ENCODE peak calls at places on chromosomes 4 and X, in nine cellular contexts. Z is MV-4-11; D is ELF-1; R is activated naive CD8-positive, alpha-beta T cell treated with anti-CD3 and anti-CD28 coated beads for 36 hours; S is CD4-positive, CD25-positive, alpha-beta regulatory T cell; Y is activated T-helper 1 cell treated with Interleukin-2 at 50 U/mL for 16 hours; E is psoas muscle; W is stimulated activated CD4-positive, alpha-beta T cell treated with anti-CD3 and anti-CD28 coated beads, TNF-alpha, amount 100 ng/mL, for 24 hours; L is bronchial epithelial cell. U is an unnamed sample.
A peak's percentile ranks its signal among the peaks of the same experiment; 100 is the strongest.

GRCh38 chrX:137195991-137196390 is 162.2 kb upstream of the GPR101 start:
- DNase-seq in Z (no peak), D (no peak), R (no peak), S (no peak), Y (no peak), E (no peak), W (no peak), L (peak; percentile 61), U (no peak)

GRCh38 chr4:98474408-98474844 is 184.0 kb downstream of the TSPAN5 start:
- DNase-seq in Z (peak; percentile 64), D (no peak), R (no peak), S (no peak), Y (no peak), E (no peak), W (no peak), L (peak; percentile 87), U (peak; percentile 48)

GRCh38 chr4:960140-960735 is 13.1 kb downstream of the DGKQ start:
- DNase-seq in Z (no peak), D (no peak), R (no peak), S (no peak), Y (no peak), E (no peak), W (no peak), L (no peak), U (no peak)

GRCh38 chr4:26985836-26986235 is 125.2 kb downstream of the STIM2 start:
- DNase-seq in Z (peak; percentile 69), D (no peak), R (peak; percentile 36), S (peak; percentile 4), Y (no peak), E (no peak), W (no peak), L (no peak), U (peak; percentile 59)

GRCh38 chr4:182023469-182023868 is 219.7 kb upstream of the TENM3 start:
- DNase-seq in Z (no peak), D (no peak), R (no peak), S (no peak), Y (no peak), E (no peak), W (no peak), L (no peak), U (no peak)

GRCh38 chr4:123127218-123127617 is 204.8 kb upstream of the NUDT6 start:
- DNase-seq in Z (no peak), D (no peak), R (no peak), S (no peak), Y (no peak), E (no peak), W (no peak), L (peak; percentile 42), U (peak; percentile 65)

GRCh38 chrX:140916891-140917290 is 85.5 kb upstream of the SPANXB1 start:
- DNase-seq in Z (no peak), D (no peak), R (no peak), S (no peak), Y (no peak), E (no peak), W (no peak), L (no peak), U (no peak)

GRCh38 chr4:82138376-82138775 is 235.4 kb downstream of the HNRNPD start:
- DNase-seq in Z (no peak), D (no peak), R (peak; percentile 13), S (no peak), Y (no peak), E (no peak), W (no peak), L (peak; percentile 17), U (no peak)

GRCh38 chr4:15182600-15183222 is 180.4 kb downstream of the CPEB2 start:
- DNase-seq in Z (no peak), D (no peak), R (peak; percentile 17), S (no peak), Y (no peak), E (no peak), W (peak; percentile 9), L (peak; percentile 72), U (peak; percentile 5)

GRCh38 chrX:120301960-120302359 is 9.3 kb downstream of the TMEM255A start:
- DNase-seq in Z (no peak), D (no peak), R (no peak), S (no peak), Y (no peak), E (no peak), W (no peak), L (no peak), U (no peak)

GRCh38 chr4:87492617-87493016 is 36.6 kb downstream of the SPARCL1 start:
- DNase-seq in Z (no peak), D (no peak), R (no peak), S (no peak), Y (no peak), E (no peak), W (no peak), L (no peak), U (no peak)

GRCh38 chrX:99795495-99795894 is 614.6 kb downstream of the PCDH19 start:
- DNase-seq in Z (no peak), D (no peak), R (no peak), S (no peak), Y (no peak), E (no peak), W (no peak), L (peak; percentile 0), U (peak; percentile 22)

GRCh38 chr4:53987761-53988171 is 76.6 kb downstream of the CHIC2 start:
- DNase-seq in Z (no peak), D (no peak), R (no peak), S (no peak), Y (no peak), E (no peak), W (no peak), L (peak; percentile 89), U (no peak)

GRCh38 chr4:151356510-151356909 is 31.1 kb upstream of the SH3D19 start:
- DNase-seq in Z (no peak), D (no peak), R (no peak), S (no peak), Y (no peak), E (no peak), W (no peak), L (peak; percentile 81), U (no peak)